ENCODE peak calls at places on chromosomes 5 and 9, in six cellular contexts. A, M, B, J, K and O are unnamed samples.

GRCh38 chr9:86586144-86586494 is 231.9 kb upstream of the TUT7 start:
- DNase-seq in A (no peak), M (no peak), B (no peak), J (no peak), K (no peak), O (no peak)

GRCh38 chr9:18566125-18566524 is 92.2 kb downstream of the ADAMTSL1 start:
- DNase-seq in A (no peak), M (no peak), B (no peak), J (peak), K (no peak), O (no peak)

GRCh38 chr5:157266286-157267007 is 524 bp downstream of the CYFIP2 start:
- DNase-seq in A (peak), M (no peak), B (no peak), J (peak), K (no peak), O (peak)

GRCh38 chr5:89083791-89084190 is 200.8 kb upstream of the MEF2C start:
- DNase-seq in A (no peak), M (no peak), B (no peak), J (no peak), K (no peak), O (no peak)

GRCh38 chr5:109921735-109922395 is 232.1 kb downstream of the MAN2A1 start:
- DNase-seq in A (no peak), M (no peak), B (no peak), J (no peak), K (no peak), O (no peak)

GRCh38 chr5:170006016-170006415 is 25.7 kb upstream of the INSYN2B start:
- DNase-seq in A (no peak), M (no peak), B (no peak), J (no peak), K (no peak), O (no peak)

GRCh38 chr5:151718168-151718567 is 31.5 kb upstream of the SPARC start:
- DNase-seq in A (no peak), M (no peak), B (no peak), J (no peak), K (no peak), O (no peak)

GRCh38 chr5:99105216-99105615 is 176.4 kb upstream of the CHD1 start:
- DNase-seq in A (no peak), M (no peak), B (no peak), J (peak), K (no peak), O (no peak)

GRCh38 chr5:142547445-142548374 is 138.2 kb downstream of the FGF1 start:
- DNase-seq in A (no peak), M (no peak), B (no peak), J (no peak), K (no peak), O (no peak)

GRCh38 chr9:110521211-110521610 is 58.3 kb downstream of the SVEP1 start:
- DNase-seq in A (no peak), M (no peak), B (no peak), J (no peak), K (no peak), O (no peak)

GRCh38 chr5:133051117-133051546 is 681 bp upstream of the HSPA4 start:
- DNase-seq in A (no peak), M (no peak), B (no peak), J (no peak), K (no peak), O (no peak)

GRCh38 chr9:131651160-131651559 is 88.7 kb downstream of the RAPGEF1 start:
- DNase-seq in A (no peak), M (no peak), B (no peak), J (no peak), K (no peak), O (no peak)

GRCh38 chr5:59893061-59893435 is 478 bp downstream of the PDE4D start:
- DNase-seq in A (no peak), M (no peak), B (no peak), J (no peak), K (no peak), O (no peak)

GRCh38 chr5:150057052-150057451 is 29.3 kb downstream of the CSF1R start:
- DNase-seq in A (no peak), M (no peak), B (no peak), J (no peak), K (no peak), O (no peak)

GRCh38 chr5:12125895-12126294 is 221.6 kb upstream of the CTNND2 start:
- DNase-seq in A (no peak), M (no peak), B (no peak), J (no peak), K (no peak), O (no peak)

GRCh38 chr5:14668247-14668646 is 3.7 kb downstream of the OTULIN start:
- DNase-seq in A (no peak), M (peak), B (no peak), J (no peak), K (peak), O (no peak)

GRCh38 chr9:131728961-131729360 is 10.9 kb downstream of the RAPGEF1 start:
- DNase-seq in A (no peak), M (no peak), B (no peak), J (peak), K (no peak), O (peak)

GRCh38 chr5:95835682-95836405 is 13.3 kb upstream of the GLRX start:
- DNase-seq in A (no peak), M (no peak), B (no peak), J (peak), K (no peak), O (peak)

GRCh38 chr5:147234825-147235635 is at the start of gene STK32A:
- DNase-seq in A (no peak), M (no peak), B (no peak), J (peak), K (no peak), O (no peak)

GRCh38 chr5:172189693-172190296 is 1.8 kb upstream of the STK10 start:
- DNase-seq in A (no peak), M (no peak), B (no peak), J (no peak), K (no peak), O (no peak)

GRCh38 chr9:134657666-134658377 is 16.2 kb downstream of the COL5A1 start:
- DNase-seq in A (no peak), M (no peak), B (no peak), J (no peak), K (no peak), O (no peak)

GRCh38 chr9:117671468-117671867 is 32.7 kb upstream of the TLR4 start:
- DNase-seq in A (no peak), M (no peak), B (no peak), J (no peak), K (no peak), O (no peak)

GRCh38 chr9:104093162-104093561 is 947 bp upstream of the SMC2 start:
- DNase-seq in A (no peak), M (no peak), B (peak), J (no peak), K (no peak), O (peak)

GRCh38 chr5:86199287-86199686 is 418.5 kb upstream of the COX7C start:
- DNase-seq in A (no peak), M (no peak), B (no peak), J (no peak), K (no peak), O (no peak)

GRCh38 chr5:58235279-58235678 is 224.6 kb downstream of the PLK2 start:
- DNase-seq in A (peak), M (no peak), B (no peak), J (no peak), K (no peak), O (peak)

GRCh38 chr5:139967353-139967752 is 75.7 kb downstream of the NRG2 start:
- DNase-seq in A (no peak), M (no peak), B (no peak), J (no peak), K (no peak), O (no peak)

GRCh38 chr5:61306531-61307195 is 25.4 kb upstream of the ZSWIM6 start:
- DNase-seq in A (no peak), M (no peak), B (no peak), J (no peak), K (no peak), O (no peak)

GRCh38 chr5:173971681-173972080 is 17.3 kb upstream of the C5orf47 start:
- DNase-seq in A (no peak), M (no peak), B (no peak), J (no peak), K (no peak), O (no peak)

GRCh38 chr5:137808503-137809135 is 54.5 kb upstream of the HNRNPA0 start:
- DNase-seq in A (no peak), M (no peak), B (peak), J (no peak), K (no peak), O (no peak)

GRCh38 chr9:98234231-98234825 is 21.1 kb downstream of the TBC1D2 start:
- DNase-seq in A (no peak), M (no peak), B (no peak), J (no peak), K (no peak), O (no peak)
- TF ChIP-seq POLR2A in A (no peak), M (no peak), B (no peak), J (no peak), K (no peak), O (no peak)

DNA sequence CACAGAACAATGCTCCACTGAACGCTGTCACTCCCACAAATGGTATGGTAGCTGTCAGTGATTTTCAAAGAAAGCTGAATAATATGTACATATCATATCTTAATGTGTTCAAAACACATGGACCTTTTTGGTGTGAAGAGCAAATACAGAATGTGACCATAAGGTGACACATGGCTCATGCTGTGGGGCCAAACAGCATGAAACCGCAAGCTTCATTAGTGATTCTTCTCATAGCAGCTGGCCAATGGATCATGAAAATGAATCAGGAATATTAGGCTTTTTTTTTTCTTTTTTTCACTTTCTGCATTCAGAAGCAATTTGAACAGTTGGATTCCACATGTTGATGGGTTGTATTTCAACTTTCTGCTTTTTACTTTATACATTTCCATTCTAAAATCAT is 54.9 kb upstream of the CDH9 start:
- DNase-seq in A (no peak), M (no peak), B (no peak), J (no peak), K (no peak), O (no peak)
- TF ChIP-seq MYC in A (no peak), M (no peak), B (no peak), J (no peak), K (no peak), O (no peak)

DNA sequence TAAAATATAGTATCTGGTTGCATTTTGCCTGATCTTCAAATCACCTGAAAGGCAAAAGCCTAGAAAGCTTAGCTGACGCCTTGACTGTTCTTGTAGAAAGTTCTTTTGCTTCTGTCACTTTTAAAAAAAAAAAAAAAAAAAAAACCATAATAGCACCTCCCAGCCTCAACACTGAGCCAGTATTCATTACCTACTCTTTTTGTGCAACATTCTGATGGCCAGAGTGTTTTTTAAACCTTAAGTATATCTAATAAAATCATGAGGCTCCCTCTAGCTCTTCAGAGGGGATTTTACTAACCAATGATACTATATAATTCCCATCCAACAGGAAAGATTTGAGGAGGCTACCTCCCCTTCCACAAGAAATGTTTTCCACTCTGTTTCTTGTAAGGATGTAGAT is 3.9 kb downstream of the BNC2 start:
- DNase-seq in A (no peak), M (no peak), B (no peak), J (no peak), K (no peak), O (no peak)
- H3K4me3 ChIP-seq in A (no peak), M (no peak), B (no peak), J (no peak), K (no peak), O (no peak)

DNA sequence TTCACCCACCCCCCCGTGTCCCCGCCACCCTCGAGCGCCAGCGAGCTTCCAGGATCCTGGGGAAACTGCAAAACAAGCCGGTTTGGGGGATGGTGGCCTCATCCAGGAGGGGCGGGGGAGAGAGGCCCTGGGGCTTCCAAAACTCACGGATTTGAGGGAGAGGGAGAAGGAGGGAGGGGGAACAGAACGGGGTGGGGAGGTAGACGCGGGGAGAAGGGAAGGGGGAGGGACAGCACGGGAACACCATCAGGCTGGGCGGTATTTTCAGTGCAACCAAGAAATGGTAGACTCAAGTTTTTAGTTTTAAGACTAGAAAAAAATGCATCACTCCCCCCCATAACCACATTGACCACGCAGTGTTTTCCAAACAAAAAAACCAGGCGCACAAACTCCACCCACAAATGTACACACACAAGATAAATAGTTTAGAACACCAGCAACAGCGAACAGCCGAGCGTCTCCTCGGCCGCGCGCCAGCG is 1.4 kb downstream of the NRARP start:
- DNase-seq in A (no peak), M (no peak), B (peak), J (peak), K (no peak), O (peak)
- TF ChIP-seq POLR2A in A (no peak), M (no peak), B (no peak), J (peak), K (peak), O (no peak)

DNA sequence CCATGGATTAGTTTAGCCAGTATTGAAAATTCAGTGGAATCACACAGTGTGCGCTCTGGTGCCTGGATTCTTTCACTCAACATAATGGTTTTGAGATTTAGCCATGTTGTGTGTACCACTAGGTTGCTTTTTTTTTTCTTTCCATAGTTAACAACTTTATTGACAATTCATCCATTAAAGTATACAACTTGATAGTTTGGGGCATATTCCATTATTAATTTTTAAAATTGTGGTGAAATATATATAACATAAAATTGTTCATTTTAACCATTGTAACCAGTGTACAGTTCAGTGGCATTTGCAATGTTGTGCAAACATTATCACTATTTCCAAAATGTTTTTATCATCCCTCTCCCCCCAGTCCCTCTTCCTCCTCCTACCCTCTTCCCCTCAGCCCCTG is 35.2 kb downstream of the ANKRD33B start:
- DNase-seq in A (no peak), M (no peak), B (no peak), J (no peak), K (no peak), O (no peak)
- TF ChIP-seq MYC in A (no peak), M (no peak), B (no peak), J (no peak), K (no peak), O (no peak)